ENCODE peak calls at places on chromosomes 1 and 21, in seven cellular contexts. M is BE2C, E is HAP-1, K is heart left ventricle, Y is psoas muscle, X is fibroblast of lung, I is endodermal cell. A is an unnamed sample. For H3K4me1, the result is how much of the 10 kb centered on the place peaks cover.

GRCh38 chr1:231603598-231604275 is 22.9 kb upstream of the DISC1 start:
- DNase-seq in M (peak), E (peak), K (no peak), Y (no peak), X (peak), I (peak), A (no peak)

GRCh38 chr1:60162941-60163340 is 89.4 kb upstream of the C1orf87 start:
- DNase-seq in M (no peak), E (no peak), K (no peak), Y (no peak), X (no peak), I (no peak), A (no peak)

GRCh38 chr1:45557422-45557944 is 6.9 kb downstream of the AKR1A1 start:
- DNase-seq in M (no peak), E (no peak), K (no peak), Y (no peak), X (no peak), I (no peak), A (no peak)

GRCh38 chr21:38980416-38981319 is 174.9 kb downstream of the ETS2 start:
- DNase-seq in M (no peak), E (no peak), K (no peak), Y (no peak), X (no peak), I (no peak), A (no peak)

GRCh38 chr1:27915082-27915575 is 19.7 kb upstream of the SMPDL3B start:
- DNase-seq in M (no peak), E (no peak), K (no peak), Y (no peak), X (no peak), I (no peak), A (no peak)

GRCh38 chr1:111370871-111371270 is 56.7 kb downstream of the OVGP1 start:
- DNase-seq in M (no peak), E (no peak), K (no peak), Y (no peak), X (no peak), I (no peak), A (no peak)

GRCh38 chr1:66313446-66313845 is 220.5 kb upstream of the SGIP1 start:
- DNase-seq in M (no peak), E (no peak), K (no peak), Y (no peak), X (peak), I (no peak), A (no peak)

GRCh38 chr1:33295023-33295422 is 25.9 kb downstream of the A3GALT2 start:
- DNase-seq in M (no peak), E (no peak), K (no peak), Y (peak), X (no peak), I (peak), A (no peak)

GRCh38 chr1:20402585-20403422 is 83.2 kb downstream of the CAMK2N1 start:
- DNase-seq in M (no peak), E (no peak), K (no peak), Y (no peak), X (no peak), I (peak), A (no peak)

GRCh38 chr1:243497939-243498681 is 242.3 kb downstream of the SDCCAG8 start:
- DNase-seq in M (no peak), E (no peak), K (no peak), Y (peak), X (no peak), I (no peak), A (no peak)

GRCh38 chr1:88595355-88595754 is 88.7 kb upstream of the PKN2 start:
- DNase-seq in M (no peak), E (peak), K (no peak), Y (no peak), X (peak), I (no peak), A (no peak)
- H3K4me1 ChIP-seq in M (under half), E (under half), K (under half), Y (under half), X (under half), I (under half), A (under half)

DNA sequence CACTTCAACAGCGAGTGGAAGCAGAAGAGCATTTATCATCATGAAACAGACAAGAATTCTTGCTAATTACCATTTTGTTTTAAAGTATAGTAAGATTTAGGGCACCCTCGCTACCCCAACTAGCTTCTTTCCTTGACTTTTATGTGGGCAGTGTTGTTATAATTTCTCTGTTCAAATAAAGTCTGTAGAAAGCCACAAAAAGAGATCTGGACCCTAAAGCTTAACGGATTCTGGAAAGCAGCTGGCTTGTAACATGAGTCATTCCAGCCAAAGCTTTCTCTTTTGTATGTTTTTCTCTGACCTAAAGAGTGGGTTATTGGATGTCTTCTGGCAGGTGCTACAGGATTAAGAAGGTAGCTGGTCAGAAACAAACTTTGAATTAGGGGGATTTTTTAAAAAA is 37.4 kb downstream of the RUNX1 start:
- DNase-seq in M (no peak), E (no peak), K (no peak), Y (no peak), X (peak), I (peak), A (no peak)
- H3K4me1 ChIP-seq in M (under half), E (under half), K (under half), Y (under half), X (under half), I (under half), A (under half)

DNA sequence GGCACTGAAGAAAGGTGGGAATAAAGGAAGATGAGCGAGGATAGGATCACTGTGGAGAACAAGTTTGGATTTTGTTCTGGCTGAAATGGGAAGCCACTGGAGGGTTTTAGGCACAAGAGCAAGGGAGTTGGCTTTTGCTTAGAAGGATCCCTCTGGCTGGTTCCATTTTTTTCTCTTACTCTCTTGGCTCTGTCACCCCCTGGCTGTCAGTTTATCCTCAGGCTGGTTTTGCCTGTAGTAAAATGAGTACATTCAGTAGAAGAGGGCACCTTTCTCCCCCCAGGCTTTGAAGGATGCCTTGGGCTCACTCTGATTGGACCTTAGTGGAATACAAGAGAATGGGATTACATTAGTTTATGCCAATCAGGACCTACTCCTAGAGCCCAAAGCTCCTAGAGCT is 17.1 kb downstream of the CACHD1 start:
- DNase-seq in M (no peak), E (no peak), K (no peak), Y (no peak), X (no peak), I (peak), A (no peak)
- H3K4me1 ChIP-seq in M (under half), E (under half), K (under half), Y (under half), X (under half), I (under half), A (under half)

GRCh38 chr1:208235983-208236761 is 8.0 kb downstream of the PLXNA2 start:
- DNase-seq in M (no peak), E (no peak), K (peak), Y (peak), X (peak), I (peak), A (peak)
- H3K4me1 ChIP-seq in M (under half), E (under half), K (half or more), Y (half or more), X (under half), I (under half), A (half or more)

GRCh38 chr21:41768371-41769042 is 1.7 kb upstream of the RIPK4 start:
- DNase-seq in M (no peak), E (no peak), K (no peak), Y (no peak), X (peak), I (peak), A (no peak)

GRCh38 chr21:41766051-41766882 is 585 bp downstream of the RIPK4 start:
- DNase-seq in M (no peak), E (no peak), K (no peak), Y (no peak), X (no peak), I (peak), A (no peak)

GRCh38 chr21:41767606-41768370 is 936 bp upstream of the RIPK4 start:
- DNase-seq in M (no peak), E (no peak), K (no peak), Y (no peak), X (peak), I (peak), A (no peak)

GRCh38 chr21:41765393-41765950 is 1.4 kb downstream of the RIPK4 start:
- DNase-seq in M (no peak), E (no peak), K (no peak), Y (no peak), X (no peak), I (peak), A (no peak)

GRCh38 chr21:41766883-41767605 is at the start of gene RIPK4:
- DNase-seq in M (no peak), E (peak), K (no peak), Y (no peak), X (peak), I (peak), A (peak)
- H3K4me1 ChIP-seq in M (under half), E (under half), K (under half), Y (under half), X (under half), I (under half), A (under half)

GRCh38 chr1:214569357-214570004 is 18.1 kb upstream of the PTPN14 start:
- DNase-seq in M (no peak), E (no peak), K (no peak), Y (no peak), X (peak), I (no peak), A (no peak)
- H3K4me1 ChIP-seq in M (under half), E (under half), K (under half), Y (under half), X (under half), I (under half), A (under half)

GRCh38 chr1:178867670-178868069 is 3.2 kb downstream of the ANGPTL1 start:
- DNase-seq in M (no peak), E (no peak), K (no peak), Y (no peak), X (no peak), I (no peak), A (no peak)

GRCh38 chr1:178870944-178871343 is at the start of gene ANGPTL1:
- DNase-seq in M (no peak), E (peak), K (no peak), Y (no peak), X (peak), I (peak), A (no peak)

GRCh38 chr1:178869114-178869697 is 1.7 kb downstream of the ANGPTL1 start:
- DNase-seq in M (no peak), E (no peak), K (no peak), Y (no peak), X (peak), I (no peak), A (no peak)

GRCh38 chr1:178871551-178872320 is 859 bp upstream of the ANGPTL1 start:
- DNase-seq in M (no peak), E (no peak), K (no peak), Y (no peak), X (no peak), I (no peak), A (no peak)

GRCh38 chr1:178868700-178869099 is 2.2 kb downstream of the ANGPTL1 start:
- DNase-seq in M (no peak), E (no peak), K (no peak), Y (no peak), X (no peak), I (no peak), A (no peak)
- H3K4me1 ChIP-seq in M (under half), E (under half), K (under half), Y (under half), X (under half), I (under half), A (under half)

DNA sequence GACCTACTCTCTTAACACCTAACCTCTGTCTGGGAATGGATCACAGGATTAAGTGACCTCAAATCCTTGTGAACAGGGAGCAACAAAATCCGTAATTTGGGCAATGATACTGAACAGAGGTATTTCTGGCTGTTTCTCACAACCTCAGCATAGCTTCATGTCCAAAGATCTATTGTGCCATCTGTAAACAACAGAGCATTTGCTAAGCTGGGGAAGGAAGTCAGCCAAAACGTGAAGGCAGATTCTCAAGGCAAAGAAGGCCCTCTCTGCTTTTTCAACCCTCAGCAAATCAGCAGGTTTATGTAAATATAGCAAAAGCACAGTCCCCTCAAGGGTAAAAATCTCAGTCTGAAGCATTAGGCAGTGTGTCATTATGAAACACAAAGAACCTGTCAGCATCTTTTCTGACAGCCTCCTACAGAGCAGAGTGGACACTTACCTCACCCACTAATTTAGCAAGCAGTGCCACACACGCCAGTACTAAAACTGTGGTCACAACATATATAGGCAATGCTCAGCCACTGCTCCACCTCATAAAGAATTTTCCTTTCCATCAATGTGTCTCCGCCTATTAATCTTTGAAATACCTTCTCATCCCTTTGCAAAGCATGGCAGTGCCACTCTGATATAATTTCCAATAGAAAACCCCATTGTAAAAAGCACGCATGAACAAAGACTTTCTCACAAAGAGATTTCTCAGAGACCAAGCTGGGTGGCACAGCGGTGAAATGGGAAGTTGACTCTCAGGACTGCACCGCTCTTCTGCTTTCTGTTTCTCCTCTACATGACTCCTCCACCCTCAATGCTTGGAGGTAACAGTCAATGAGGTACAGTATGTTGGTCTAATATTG is 188.0 kb downstream of the RERE start:
- DNase-seq in M (no peak), E (no peak), K (no peak), Y (no peak), X (peak), I (no peak), A (no peak)
- H3K4me1 ChIP-seq in M (under half), E (under half), K (under half), Y (under half), X (under half), I (under half), A (under half)

A was measured in left lung.